ENCODE peak calls at places on chromosomes 1 and 21, in six cellular contexts. D, S, M, U, Y and E are unnamed samples.

GRCh38 chr21:44815225-44815624 is 2.6 kb downstream of the SUMO3 start:
- DNase-seq in D (no peak), S (no peak), M (no peak), U (no peak), Y (no peak), E (no peak)

GRCh38 chr1:75708910-75709309 is 15.6 kb upstream of the ACADM start:
- DNase-seq in D (peak), S (no peak), M (peak), U (no peak), Y (no peak), E (no peak)

GRCh38 chr1:93702102-93702827 is 20.6 kb upstream of the BCAR3 start:
- DNase-seq in D (peak), S (no peak), M (no peak), U (no peak), Y (no peak), E (peak)

GRCh38 chr1:69836961-69837636 is 269.4 kb downstream of the LRRC7 start:
- DNase-seq in D (peak), S (no peak), M (no peak), U (no peak), Y (no peak), E (no peak)

GRCh38 chr21:37848721-37849490 is 67.4 kb downstream of the KCNJ6 start:
- DNase-seq in D (no peak), S (no peak), M (peak), U (no peak), Y (no peak), E (no peak)

GRCh38 chr21:33760641-33761103 is 118.4 kb downstream of the ITSN1 start:
- DNase-seq in D (no peak), S (no peak), M (peak), U (peak), Y (no peak), E (no peak)

GRCh38 chr1:23867953-23868847 is at the start of gene FUCA1:
- DNase-seq in D (peak), S (peak), M (peak), U (peak), Y (peak), E (peak)

GRCh38 chr1:167713330-167714081 is 8.3 kb upstream of the MPZL1 start:
- DNase-seq in D (peak), S (peak), M (peak), U (peak), Y (no peak), E (peak)

GRCh38 chr1:181538836-181539235 is 55.5 kb downstream of the CACNA1E start:
- DNase-seq in D (no peak), S (no peak), M (no peak), U (no peak), Y (no peak), E (no peak)

GRCh38 chr1:117782056-117782455 is 147.4 kb downstream of the GDAP2 start:
- DNase-seq in D (peak), S (no peak), M (no peak), U (no peak), Y (no peak), E (no peak)

GRCh38 chr1:38083541-38083940 is 36.9 kb upstream of the POU3F1 start:
- DNase-seq in D (no peak), S (no peak), M (no peak), U (no peak), Y (no peak), E (no peak)

GRCh38 chr21:31278511-31279155 is 65.4 kb downstream of the TIAM1 start:
- DNase-seq in D (no peak), S (no peak), M (peak), U (peak), Y (no peak), E (no peak)

GRCh38 chr21:40830836-40831235 is 16.1 kb downstream of the DSCAM start:
- DNase-seq in D (peak), S (no peak), M (no peak), U (no peak), Y (no peak), E (peak)

GRCh38 chr1:69814926-69815325 is 247.2 kb downstream of the LRRC7 start:
- DNase-seq in D (peak), S (no peak), M (peak), U (no peak), Y (no peak), E (no peak)

GRCh38 chr1:234871710-234872262 is 256.9 kb downstream of the TOMM20 start:
- DNase-seq in D (no peak), S (no peak), M (peak), U (peak), Y (no peak), E (no peak)

GRCh38 chr1:209411491-209411929 is 172.0 kb upstream of the CAMK1G start:
- DNase-seq in D (peak), S (no peak), M (no peak), U (peak), Y (no peak), E (no peak)

DNA sequence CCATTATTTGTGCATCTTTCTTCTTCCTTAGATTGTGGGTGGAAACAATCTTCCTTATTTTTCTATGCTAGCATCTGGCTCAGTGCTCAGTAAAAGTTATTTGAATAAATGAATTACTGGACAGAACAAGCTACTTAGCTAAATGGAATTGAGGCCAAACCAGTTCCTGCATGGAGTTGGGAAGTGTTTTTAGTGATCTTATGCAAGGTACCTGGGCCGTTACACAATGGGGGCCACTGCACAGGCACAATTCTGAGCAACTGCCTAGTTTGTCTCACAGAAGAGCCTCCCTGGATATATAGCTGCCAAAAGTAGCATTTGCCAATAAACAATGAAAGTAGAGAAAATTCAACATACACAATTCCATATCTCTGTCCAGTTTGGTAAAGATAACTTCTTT is 27.0 kb upstream of the SERBP1 start:
- DNase-seq in D (peak), S (no peak), M (no peak), U (no peak), Y (no peak), E (no peak)
- H3K14ac ChIP-seq in D (no peak), S (no peak), M (no peak), U (no peak), Y (no peak), E (no peak)

DNA sequence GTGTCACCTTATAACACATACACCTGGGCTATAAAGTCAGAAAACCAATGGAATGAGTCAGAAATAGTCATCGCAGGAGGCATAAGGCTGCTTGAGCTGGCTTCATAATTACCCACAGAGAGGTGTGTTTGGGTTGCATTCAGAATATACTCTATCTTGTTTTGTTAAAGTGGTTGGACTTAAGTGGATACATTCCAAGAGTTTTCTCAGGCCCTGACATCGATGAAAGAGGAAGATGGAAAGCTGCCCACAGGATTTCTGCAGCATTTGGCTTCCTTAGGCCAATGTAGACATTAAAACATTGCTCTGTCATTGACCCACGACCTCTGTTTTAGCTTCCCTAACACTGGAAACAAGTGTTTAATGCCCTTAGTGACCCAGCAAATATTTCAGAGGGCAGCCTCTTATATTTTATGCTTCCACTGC is 18.6 kb upstream of the BCL10 start:
- DNase-seq in D (no peak), S (no peak), M (no peak), U (peak), Y (no peak), E (no peak)
- H3K14ac ChIP-seq in D (no peak), S (no peak), M (no peak), U (no peak), Y (no peak), E (no peak)

GRCh38 chr21:24850121-24850520 is 757.2 kb downstream of the MRPL39 start:
- DNase-seq in D (no peak), S (no peak), M (no peak), U (no peak), Y (no peak), E (no peak)
- H3K14ac ChIP-seq in D (no peak), S (no peak), M (no peak), U (no peak), Y (no peak), E (no peak)

DNA sequence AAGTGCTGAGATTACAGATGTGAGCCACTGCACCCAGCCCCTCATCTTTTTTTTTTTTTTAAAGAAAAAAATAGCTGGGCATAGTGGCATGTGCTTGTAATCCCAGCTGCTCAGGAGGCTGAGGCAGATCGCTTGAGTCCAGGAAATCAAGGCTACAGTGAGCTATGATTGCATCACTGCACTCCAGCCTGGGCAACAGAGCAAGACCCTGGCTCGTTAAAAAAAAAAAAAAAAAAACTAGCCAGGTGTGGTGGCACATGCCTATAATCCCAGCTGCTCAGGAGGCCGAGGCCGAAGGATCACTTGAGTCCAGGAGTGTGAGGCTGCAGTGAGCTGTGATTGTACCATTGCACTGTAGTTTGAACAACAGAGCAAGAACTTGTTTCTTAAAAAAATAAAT is 13.8 kb downstream of the SZRD1 start:
- DNase-seq in D (no peak), S (no peak), M (no peak), U (no peak), Y (no peak), E (no peak)
- H3K14ac ChIP-seq in D (no peak), S (no peak), M (no peak), U (no peak), Y (no peak), E (no peak)

GRCh38 chr1:27137022-27137542 is 17.8 kb downstream of the SLC9A1 start:
- DNase-seq in D (no peak), S (no peak), M (peak), U (no peak), Y (no peak), E (peak)

GRCh38 chr1:27138927-27139326 is 16.0 kb downstream of the SLC9A1 start:
- DNase-seq in D (no peak), S (no peak), M (no peak), U (no peak), Y (no peak), E (no peak)

GRCh38 chr1:27138368-27138767 is 16.6 kb downstream of the SLC9A1 start:
- DNase-seq in D (peak), S (no peak), M (no peak), U (no peak), Y (no peak), E (no peak)

GRCh38 chr1:27135920-27136551 is 18.9 kb downstream of the SLC9A1 start:
- DNase-seq in D (no peak), S (no peak), M (no peak), U (peak), Y (no peak), E (peak)

GRCh38 chr1:27137544-27138075 is 17.3 kb downstream of the SLC9A1 start:
- DNase-seq in D (peak), S (no peak), M (peak), U (no peak), Y (no peak), E (no peak)
- H3K14ac ChIP-seq in D (no peak), S (peak), M (peak), U (no peak), Y (no peak), E (no peak)

DNA sequence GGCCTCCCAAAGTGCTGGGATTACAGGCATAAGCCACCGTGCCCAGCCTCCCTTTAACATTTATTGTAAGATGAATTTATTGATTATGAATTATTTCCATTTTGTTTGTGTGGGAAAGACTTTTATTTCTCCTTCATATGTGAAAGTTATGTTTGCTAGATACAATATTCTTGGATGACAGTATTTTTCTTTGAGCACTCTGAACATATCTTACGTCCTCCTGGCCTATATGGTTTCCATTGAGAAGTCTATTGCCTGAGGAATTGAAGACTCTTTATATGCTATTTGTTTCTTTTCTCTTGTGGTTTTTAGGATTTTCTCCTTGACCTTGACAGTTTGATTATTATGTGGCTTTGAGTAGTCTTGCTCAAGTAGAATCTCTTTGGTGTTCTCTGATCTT is 26.8 kb upstream of the HLX start:
- DNase-seq in D (no peak), S (no peak), M (no peak), U (no peak), Y (no peak), E (no peak)
- H3K14ac ChIP-seq in D (no peak), S (no peak), M (no peak), U (no peak), Y (no peak), E (no peak)

DNA sequence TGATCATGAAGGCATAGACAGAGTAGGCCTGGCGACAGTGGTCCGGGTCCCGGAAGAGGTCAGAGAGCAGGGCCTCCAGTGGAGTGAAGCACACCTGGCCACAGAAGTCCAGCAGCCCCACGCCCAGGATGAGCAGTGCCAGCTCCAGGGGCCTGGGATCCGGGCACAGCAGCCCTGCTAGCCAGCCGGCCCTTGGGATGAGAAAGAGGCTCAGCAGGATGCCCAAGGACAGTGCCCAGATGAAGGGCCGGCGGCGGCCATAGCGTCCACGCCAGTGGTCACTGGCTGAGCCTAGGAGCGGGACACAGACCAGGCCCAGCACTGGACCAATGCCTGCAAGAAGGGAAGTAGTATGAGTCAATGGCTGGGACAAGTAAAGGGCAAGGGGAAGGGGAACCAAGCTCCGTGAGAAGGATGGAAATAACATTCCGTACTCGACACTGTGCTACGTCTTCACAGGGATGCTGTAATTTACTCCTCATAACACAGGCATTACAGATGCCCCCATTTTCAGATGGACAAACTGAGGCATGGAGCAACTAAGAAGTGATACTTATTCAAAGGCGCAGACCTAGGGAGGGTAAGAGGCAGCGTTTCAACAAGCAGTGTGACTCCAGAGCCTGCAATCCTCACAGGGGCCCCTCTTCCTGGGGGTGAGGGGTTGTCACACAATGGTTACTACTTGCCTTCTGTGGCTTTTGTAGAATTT is 16.9 kb downstream of the SLC45A3 start:
- DNase-seq in D (peak), S (no peak), M (no peak), U (no peak), Y (no peak), E (no peak)
- H3K14ac ChIP-seq in D (no peak), S (no peak), M (no peak), U (no peak), Y (no peak), E (no peak)

GRCh38 chr21:16243396-16243795 is 513.6 kb downstream of the USP25 start:
- DNase-seq in D (no peak), S (no peak), M (no peak), U (no peak), Y (no peak), E (no peak)

GRCh38 chr21:16239659-16240265 is 510.0 kb downstream of the USP25 start:
- DNase-seq in D (peak), S (no peak), M (peak), U (no peak), Y (no peak), E (no peak)

GRCh38 chr21:16241021-16241420 is 511.2 kb downstream of the USP25 start:
- DNase-seq in D (no peak), S (no peak), M (no peak), U (no peak), Y (no peak), E (no peak)

GRCh38 chr21:16241500-16241963 is 511.8 kb downstream of the USP25 start:
- DNase-seq in D (no peak), S (peak), M (peak), U (no peak), Y (peak), E (peak)
- H3K14ac ChIP-seq in D (no peak), S (no peak), M (no peak), U (no peak), Y (no peak), E (no peak)

DNA sequence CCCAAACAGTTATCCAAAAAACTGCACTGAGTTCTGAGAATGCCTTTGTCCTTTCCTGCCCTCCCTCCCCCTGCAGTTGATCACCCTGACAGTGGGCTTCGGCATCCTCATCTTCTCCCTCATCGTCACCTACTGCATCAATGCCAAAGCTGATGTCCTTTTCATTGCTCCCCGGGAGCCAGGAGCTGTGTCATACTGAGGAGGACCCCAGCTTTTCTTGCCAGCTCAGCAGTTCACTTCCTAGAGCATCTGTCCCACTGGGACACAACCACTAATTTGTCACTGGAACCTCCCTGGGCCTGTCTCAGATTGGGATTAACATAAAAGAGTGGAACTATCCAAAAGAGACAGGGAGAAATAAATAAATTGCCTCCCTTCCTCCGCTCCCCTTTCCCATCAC is 8.8 kb upstream of the NHLH1 start:
- DNase-seq in D (no peak), S (no peak), M (no peak), U (no peak), Y (no peak), E (no peak)
- H3K14ac ChIP-seq in D (no peak), S (no peak), M (no peak), U (no peak), Y (no peak), E (no peak)

GRCh38 chr1:85047472-85048295 is 616 bp downstream of the MCOLN3 start:
- DNase-seq in D (peak), S (no peak), M (peak), U (no peak), Y (no peak), E (peak)

GRCh38 chr1:85042413-85042812 is 5.9 kb downstream of the MCOLN3 start:
- DNase-seq in D (no peak), S (no peak), M (no peak), U (no peak), Y (no peak), E (no peak)

GRCh38 chr1:85049735-85050166 is 1.5 kb upstream of the MCOLN3 start:
- DNase-seq in D (no peak), S (no peak), M (no peak), U (no peak), Y (no peak), E (peak)

GRCh38 chr1:85048296-85049064 is at the start of gene MCOLN3:
- DNase-seq in D (peak), S (peak), M (peak), U (no peak), Y (no peak), E (peak)

GRCh38 chr1:85047144-85047471 is 1.2 kb downstream of the MCOLN3 start:
- DNase-seq in D (no peak), S (no peak), M (no peak), U (no peak), Y (no peak), E (no peak)
- H3K14ac ChIP-seq in D (no peak), S (no peak), M (no peak), U (no peak), Y (no peak), E (no peak)